ENCODE peak calls at places on chromosomes 12 and 14, in eight cellular contexts. One of them, this sample, is unnamed.

GRCh38 chr12:63037721-63038120 is 102.8 kb upstream of the PPM1H start:
- DNase-seq in stomach: no peak
- DNase-seq in uterus: no peak
- DNase-seq in heart left ventricle: no peak
- DNase-seq in esophagus muscularis mucosa: no peak
- DNase-seq in A549: no peak
- DNase-seq in prostate gland: no peak
- DNase-seq in adrenal gland: no peak
- DNase-seq in this sample: no peak

GRCh38 chr12:123120452-123121166 is 30.3 kb downstream of the PITPNM2 start:
- DNase-seq in uterus: no peak
- DNase-seq in heart left ventricle: peak; percentile 66
- DNase-seq in prostate gland: no peak
- DNase-seq in A549: no peak
- DNase-seq in esophagus muscularis mucosa: no peak
- DNase-seq in adrenal gland: no peak
- DNase-seq in stomach: no peak
- DNase-seq in this sample: no peak

GRCh38 chr12:101855364-101855884 is 22.0 kb upstream of the DRAM1 start:
- DNase-seq in heart left ventricle: no peak
- DNase-seq in A549: no peak
- DNase-seq in prostate gland: no peak
- DNase-seq in esophagus muscularis mucosa: no peak
- DNase-seq in stomach: no peak
- DNase-seq in uterus: no peak
- DNase-seq in adrenal gland: no peak
- DNase-seq in this sample: peak; percentile 79

GRCh38 chr14:106414464-106414863 is 888.1 kb downstream of the TMEM121 start:
- DNase-seq in adrenal gland: no peak
- DNase-seq in uterus: no peak
- DNase-seq in A549: no peak
- DNase-seq in stomach: no peak
- DNase-seq in esophagus muscularis mucosa: no peak
- DNase-seq in prostate gland: no peak
- DNase-seq in heart left ventricle: no peak
- DNase-seq in this sample: no peak

GRCh38 chr14:96267336-96267735 is 11.3 kb downstream of the BDKRB1 start:
- DNase-seq in uterus: peak; percentile 38
- DNase-seq in esophagus muscularis mucosa: no peak
- DNase-seq in adrenal gland: no peak
- DNase-seq in stomach: no peak
- DNase-seq in prostate gland: peak; percentile 14
- DNase-seq in A549: no peak
- DNase-seq in heart left ventricle: no peak
- DNase-seq in this sample: no peak

GRCh38 chr12:78767264-78767981 is 97.2 kb upstream of the SYT1 start:
- DNase-seq in prostate gland: no peak
- DNase-seq in esophagus muscularis mucosa: no peak
- DNase-seq in heart left ventricle: no peak
- DNase-seq in adrenal gland: no peak
- DNase-seq in stomach: no peak
- DNase-seq in A549: no peak
- DNase-seq in uterus: no peak
- DNase-seq in this sample: no peak

GRCh38 chr12:43578782-43579181 is 26.8 kb upstream of the ADAMTS20 start:
- DNase-seq in esophagus muscularis mucosa: no peak
- DNase-seq in stomach: no peak
- DNase-seq in heart left ventricle: no peak
- DNase-seq in uterus: no peak
- DNase-seq in adrenal gland: no peak
- DNase-seq in prostate gland: no peak
- DNase-seq in A549: no peak
- DNase-seq in this sample: no peak

GRCh38 chr12:127340381-127340780 is 926.6 kb upstream of the TMEM132C start:
- DNase-seq in esophagus muscularis mucosa: no peak
- DNase-seq in adrenal gland: no peak
- DNase-seq in stomach: no peak
- DNase-seq in prostate gland: no peak
- DNase-seq in uterus: no peak
- DNase-seq in A549: no peak
- DNase-seq in heart left ventricle: no peak
- DNase-seq in this sample: no peak

GRCh38 chr12:90690120-90690519 is 264.9 kb downstream of the CCER1 start:
- DNase-seq in esophagus muscularis mucosa: no peak
- DNase-seq in stomach: no peak
- DNase-seq in A549: no peak
- DNase-seq in heart left ventricle: no peak
- DNase-seq in adrenal gland: no peak
- DNase-seq in prostate gland: no peak
- DNase-seq in uterus: no peak
- DNase-seq in this sample: no peak
- TF ChIP-seq POLR2A in esophagus muscularis mucosa: no peak
- TF ChIP-seq POLR2A in stomach: no peak
- TF ChIP-seq POLR2A in A549: no peak
- TF ChIP-seq POLR2A in heart left ventricle: no peak
- TF ChIP-seq POLR2A in adrenal gland: no peak
- TF ChIP-seq POLR2A in prostate gland: no peak
- TF ChIP-seq POLR2A in uterus: no peak
- TF ChIP-seq POLR2A in this sample: no peak

GRCh38 chr14:34714320-34715107 is at the start of gene CFL2:
- DNase-seq in uterus: peak; percentile 83
- DNase-seq in stomach: peak; percentile 79
- DNase-seq in A549: peak; percentile 73
- DNase-seq in adrenal gland: peak; percentile 85
- DNase-seq in prostate gland: peak; percentile 79
- DNase-seq in heart left ventricle: peak; percentile 93
- DNase-seq in esophagus muscularis mucosa: peak; percentile 94
- DNase-seq in this sample: peak; percentile 81
- TF ChIP-seq POLR2A in uterus: peak; percentile 78
- TF ChIP-seq POLR2A in stomach: no peak
- TF ChIP-seq POLR2A in A549: peak; percentile 66
- TF ChIP-seq POLR2A in adrenal gland: peak; percentile 87
- TF ChIP-seq POLR2A in prostate gland: peak; percentile 64
- TF ChIP-seq POLR2A in heart left ventricle: peak; percentile 48
- TF ChIP-seq POLR2A in esophagus muscularis mucosa: peak; percentile 88
- TF ChIP-seq POLR2A in this sample: peak; percentile 40

GRCh38 chr12:21429994-21430393 is 7.5 kb upstream of the PYROXD1 start:
- DNase-seq in prostate gland: no peak
- DNase-seq in A549: no peak
- DNase-seq in uterus: no peak
- DNase-seq in esophagus muscularis mucosa: no peak
- DNase-seq in heart left ventricle: no peak
- DNase-seq in stomach: no peak
- DNase-seq in adrenal gland: no peak
- DNase-seq in this sample: no peak
- TF ChIP-seq POLR2A in prostate gland: no peak
- TF ChIP-seq POLR2A in A549: no peak
- TF ChIP-seq POLR2A in uterus: no peak
- TF ChIP-seq POLR2A in esophagus muscularis mucosa: no peak
- TF ChIP-seq POLR2A in heart left ventricle: no peak
- TF ChIP-seq POLR2A in stomach: no peak
- TF ChIP-seq POLR2A in adrenal gland: no peak
- TF ChIP-seq POLR2A in this sample: no peak

DNA sequence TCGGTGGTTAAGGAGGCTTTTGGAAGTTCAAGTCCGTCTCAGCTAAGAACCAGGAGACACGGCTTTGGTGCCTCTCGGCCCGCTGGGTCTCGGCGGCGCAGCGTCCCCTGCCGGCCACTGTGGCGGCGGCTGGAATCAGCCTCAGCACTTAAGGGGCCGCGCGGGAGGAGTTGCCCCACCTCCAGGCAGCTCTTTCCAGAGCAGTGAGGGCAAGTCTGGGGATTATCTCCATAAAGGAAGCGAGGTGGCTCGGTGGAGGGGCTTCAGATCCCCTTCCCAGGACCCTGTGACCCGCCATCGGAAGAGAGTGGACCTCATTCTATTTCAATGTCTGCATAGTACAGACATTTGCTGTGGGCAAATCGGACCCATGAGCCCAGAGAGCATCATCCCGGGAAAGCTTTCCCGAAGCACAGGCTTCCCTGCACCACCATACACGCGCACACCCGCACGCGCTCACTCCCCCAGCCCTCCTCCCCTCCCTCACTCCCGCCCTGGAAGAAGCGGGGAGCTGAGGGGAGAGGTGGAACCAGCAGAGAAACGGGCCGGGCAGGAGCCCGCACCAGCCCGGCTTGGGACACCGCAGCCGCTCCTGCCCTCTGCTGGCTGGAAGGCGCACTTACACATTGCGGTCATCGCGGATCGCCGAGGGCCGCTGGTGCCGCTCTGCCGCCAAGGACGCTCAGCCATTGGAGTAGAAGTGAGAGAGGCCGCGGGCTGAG is 15.9 kb downstream of the RNASE2 start:
- DNase-seq in A549: peak; percentile 87
- DNase-seq in stomach: peak; percentile 87
- DNase-seq in esophagus muscularis mucosa: peak; percentile 97
- DNase-seq in uterus: peak; percentile 87
- DNase-seq in heart left ventricle: peak; percentile 93
- DNase-seq in adrenal gland: peak; percentile 88
- DNase-seq in prostate gland: peak; percentile 83
- DNase-seq in this sample: peak; percentile 90
- TF ChIP-seq POLR2A in A549: peak; percentile 47
- TF ChIP-seq POLR2A in stomach: no peak
- TF ChIP-seq POLR2A in esophagus muscularis mucosa: no peak
- TF ChIP-seq POLR2A in uterus: peak; percentile 5
- TF ChIP-seq POLR2A in heart left ventricle: no peak
- TF ChIP-seq POLR2A in adrenal gland: no peak
- TF ChIP-seq POLR2A in prostate gland: no peak
- TF ChIP-seq POLR2A in this sample: no peak

DNA sequence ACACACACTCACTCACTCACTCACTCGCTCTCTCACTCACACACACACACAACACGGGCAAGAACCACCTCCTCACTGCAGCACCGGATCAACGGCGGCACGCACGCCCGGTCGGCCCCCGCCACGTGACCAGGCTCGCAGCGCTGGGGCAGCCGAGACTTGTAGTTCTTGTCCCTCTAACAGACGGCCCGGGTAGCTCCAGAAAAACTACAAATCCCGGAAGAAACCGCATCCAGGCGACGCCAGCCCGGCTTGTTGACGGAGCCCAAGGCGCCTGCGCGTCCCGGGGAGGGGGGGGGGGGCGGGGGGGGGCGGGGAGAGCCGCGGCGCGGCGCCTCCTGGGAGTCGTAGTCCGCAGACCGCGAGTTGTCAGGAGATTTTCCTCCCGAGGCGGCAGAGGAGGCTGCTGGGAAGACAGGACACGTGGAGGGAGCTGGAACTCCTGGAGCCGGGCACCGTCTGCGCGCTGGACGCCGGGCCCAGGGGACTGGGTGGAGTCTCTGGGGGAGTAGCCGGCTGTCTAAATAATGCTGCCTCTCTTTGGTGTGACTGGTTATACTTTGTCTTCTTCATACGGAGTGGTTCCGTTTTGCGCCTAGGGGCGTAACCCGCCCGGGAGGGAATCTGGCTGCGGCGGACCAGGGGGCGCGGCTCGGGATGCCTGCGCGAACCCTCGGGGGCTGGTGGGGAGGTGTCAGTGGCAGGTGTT is at the start of gene MAX:
- DNase-seq in A549: peak; percentile 98
- DNase-seq in uterus: peak; percentile 96
- DNase-seq in adrenal gland: peak; percentile 99
- DNase-seq in prostate gland: peak; percentile 99
- DNase-seq in stomach: peak; percentile 98
- DNase-seq in heart left ventricle: peak; percentile 99
- DNase-seq in esophagus muscularis mucosa: peak; percentile 99
- DNase-seq in this sample: peak; percentile 98
- TF ChIP-seq POLR2A in A549: peak; percentile 65
- TF ChIP-seq POLR2A in uterus: peak; percentile 89
- TF ChIP-seq POLR2A in adrenal gland: peak; percentile 91
- TF ChIP-seq POLR2A in prostate gland: peak; percentile 93
- TF ChIP-seq POLR2A in stomach: peak; percentile 78
- TF ChIP-seq POLR2A in heart left ventricle: no peak
- TF ChIP-seq POLR2A in esophagus muscularis mucosa: peak; percentile 57
- TF ChIP-seq POLR2A in this sample: peak; percentile 39

GRCh38 chr14:49897414-49897813 is 4.5 kb downstream of the ARF6 start:
- DNase-seq in adrenal gland: no peak
- DNase-seq in esophagus muscularis mucosa: no peak
- DNase-seq in uterus: no peak
- DNase-seq in A549: no peak
- DNase-seq in prostate gland: no peak
- DNase-seq in heart left ventricle: no peak
- DNase-seq in stomach: no peak
- DNase-seq in this sample: no peak

GRCh38 chr14:49896956-49897355 is 4.1 kb downstream of the ARF6 start:
- DNase-seq in heart left ventricle: no peak
- DNase-seq in uterus: no peak
- DNase-seq in adrenal gland: no peak
- DNase-seq in prostate gland: no peak
- DNase-seq in A549: no peak
- DNase-seq in stomach: no peak
- DNase-seq in esophagus muscularis mucosa: no peak
- DNase-seq in this sample: peak; percentile 49

GRCh38 chr14:49897965-49898364 is 5.1 kb downstream of the ARF6 start:
- DNase-seq in uterus: no peak
- DNase-seq in A549: no peak
- DNase-seq in heart left ventricle: no peak
- DNase-seq in prostate gland: peak; percentile 75
- DNase-seq in adrenal gland: no peak
- DNase-seq in stomach: peak; percentile 42
- DNase-seq in esophagus muscularis mucosa: no peak
- DNase-seq in this sample: no peak

GRCh38 chr14:49893309-49894213 is 679 bp downstream of the ARF6 start:
- DNase-seq in stomach: peak; percentile 67
- DNase-seq in adrenal gland: peak; percentile 65
- DNase-seq in heart left ventricle: peak; percentile 85
- DNase-seq in uterus: peak; percentile 57
- DNase-seq in esophagus muscularis mucosa: no peak
- DNase-seq in A549: peak; percentile 53
- DNase-seq in prostate gland: peak; percentile 23
- DNase-seq in this sample: peak; percentile 89

GRCh38 chr14:49895480-49895879 is 2.6 kb downstream of the ARF6 start:
- DNase-seq in prostate gland: no peak
- DNase-seq in adrenal gland: no peak
- DNase-seq in esophagus muscularis mucosa: no peak
- DNase-seq in uterus: no peak
- DNase-seq in A549: no peak
- DNase-seq in stomach: no peak
- DNase-seq in heart left ventricle: no peak
- DNase-seq in this sample: peak; percentile 39
- TF ChIP-seq POLR2A in prostate gland: no peak
- TF ChIP-seq POLR2A in adrenal gland: no peak
- TF ChIP-seq POLR2A in esophagus muscularis mucosa: no peak
- TF ChIP-seq POLR2A in uterus: no peak
- TF ChIP-seq POLR2A in A549: no peak
- TF ChIP-seq POLR2A in stomach: no peak
- TF ChIP-seq POLR2A in heart left ventricle: no peak
- TF ChIP-seq POLR2A in this sample: peak; percentile 23

GRCh38 chr12:92144631-92145480 is 790 bp downstream of the BTG1 start:
- DNase-seq in esophagus muscularis mucosa: no peak
- DNase-seq in prostate gland: peak; percentile 78
- DNase-seq in heart left ventricle: peak; percentile 82
- DNase-seq in stomach: peak; percentile 74
- DNase-seq in A549: peak; percentile 44
- DNase-seq in adrenal gland: peak; percentile 65
- DNase-seq in uterus: peak; percentile 50
- DNase-seq in this sample: peak; percentile 75
- TF ChIP-seq POLR2A in esophagus muscularis mucosa: peak; percentile 21
- TF ChIP-seq POLR2A in prostate gland: peak; percentile 45
- TF ChIP-seq POLR2A in heart left ventricle: no peak
- TF ChIP-seq POLR2A in stomach: no peak
- TF ChIP-seq POLR2A in A549: peak; percentile 9
- TF ChIP-seq POLR2A in adrenal gland: no peak
- TF ChIP-seq POLR2A in uterus: peak; percentile 7
- TF ChIP-seq POLR2A in this sample: no peak

This sample was measured in erythroblast.